ENCODE peak calls at places on chromosomes 11 and 22, in nine cellular contexts. Z, X, U, Y, L, C, R, I and F are unnamed samples.

GRCh38 chr11:844693-845644 is 2.3 kb downstream of the TSPAN4 start:
- DNase-seq in X (peak), Z (peak), Y (peak), L (peak), R (peak), U (peak), C (peak), I (no peak), F (peak)

GRCh38 chr11:47552086-47552580 is 799 bp downstream of the CELF1 start:
- DNase-seq in U (peak), C (peak), L (peak), X (no peak), Z (peak), Y (peak), R (no peak), I (peak), F (peak)

GRCh38 chr11:4041731-4042391 is 52.7 kb upstream of the RRM1 start:
- DNase-seq in I (no peak), Z (peak), Y (peak), U (no peak), L (peak), X (no peak), C (no peak), R (no peak), F (no peak)

GRCh38 chr22:44505796-44506354 is 7.8 kb upstream of the RTL6 start:
- DNase-seq in X (peak), L (no peak), C (no peak), U (no peak), R (no peak), Z (no peak), I (no peak), Y (peak), F (no peak)

GRCh38 chr11:60985991-60986915 is 14.8 kb downstream of the CD6 start:
- DNase-seq in X (no peak), Y (peak), Z (peak), U (peak), L (peak), I (peak), C (peak), R (no peak), F (peak)

GRCh38 chr22:47393191-47393590 is 630.7 kb downstream of the TBC1D22A start:
- DNase-seq in R (peak), Z (no peak), X (no peak), L (no peak), C (no peak), U (no peak), I (no peak), Y (no peak), F (no peak)

GRCh38 chr11:1435820-1436467 is 46.2 kb downstream of the BRSK2 start:
- DNase-seq in C (no peak), I (no peak), R (no peak), Z (no peak), L (peak), Y (no peak), X (no peak), U (peak), F (no peak)

GRCh38 chr11:30758012-30758411 is 171.9 kb upstream of the MPPED2 start:
- DNase-seq in U (no peak), Z (no peak), C (no peak), R (no peak), I (no peak), L (no peak), Y (no peak), X (no peak), F (no peak)

GRCh38 chr11:102886999-102887398 is 12.2 kb upstream of the MMP12 start:
- DNase-seq in I (peak), Y (peak), Z (no peak), U (no peak), C (no peak), L (no peak), R (no peak), X (no peak), F (peak)

GRCh38 chr11:2913776-2914474 is 15.3 kb downstream of the PHLDA2 start:
- DNase-seq in U (peak), L (no peak), Z (no peak), X (no peak), I (no peak), C (no peak), R (no peak), Y (no peak), F (no peak)

GRCh38 chr11:61273151-61274078 is 21.7 kb downstream of the VWCE start:
- DNase-seq in L (no peak), U (no peak), X (no peak), R (no peak), Z (no peak), I (peak), C (no peak), Y (peak), F (no peak)

GRCh38 chr11:8785998-8786397 is 103.4 kb downstream of the RPL27A start:
- DNase-seq in X (no peak), Z (no peak), R (no peak), Y (no peak), C (no peak), I (no peak), L (no peak), U (no peak), F (no peak)

GRCh38 chr11:121391914-121392313 is 60.2 kb upstream of the SORL1 start:
- DNase-seq in X (no peak), U (no peak), L (no peak), Y (peak), R (no peak), Z (no peak), I (peak), C (no peak), F (no peak)

GRCh38 chr11:64409707-64410395 is 50.9 kb downstream of the RPS6KA4 start:
- DNase-seq in L (no peak), R (no peak), C (peak), Y (no peak), X (no peak), U (no peak), I (no peak), Z (no peak), F (no peak)

GRCh38 chr11:75492181-75492820 is 33.4 kb downstream of the GDPD5 start:
- DNase-seq in X (no peak), Z (no peak), I (peak), L (peak), Y (no peak), C (peak), R (no peak), U (peak), F (no peak)

DNA sequence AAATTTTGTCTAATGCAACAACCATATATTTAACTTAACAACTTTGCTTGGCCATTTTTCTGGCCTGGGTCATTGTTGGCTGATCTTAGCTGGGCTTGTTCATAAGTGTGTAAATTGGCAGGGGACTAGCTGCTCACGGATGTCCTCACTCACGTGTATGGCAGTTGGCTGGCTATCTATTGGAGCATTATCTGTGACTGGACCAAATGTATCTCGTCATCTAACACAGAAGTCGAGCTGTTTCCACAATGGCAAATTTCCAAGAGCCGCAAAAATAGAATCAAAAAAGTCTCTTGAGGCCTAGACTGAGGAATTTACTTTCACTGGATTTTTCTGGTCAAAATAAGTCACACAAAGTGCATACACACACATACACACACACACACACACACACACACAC is 893.3 kb downstream of the FAM181B start:
- DNase-seq in C (peak), R (no peak), Z (peak), Y (peak), L (no peak), U (no peak), X (no peak), I (no peak), F (no peak)
- TF ChIP-seq CTCF in C (no peak), R (no peak), Z (no peak), Y (no peak), L (no peak), U (no peak), X (no peak), I (no peak), F (no peak)

DNA sequence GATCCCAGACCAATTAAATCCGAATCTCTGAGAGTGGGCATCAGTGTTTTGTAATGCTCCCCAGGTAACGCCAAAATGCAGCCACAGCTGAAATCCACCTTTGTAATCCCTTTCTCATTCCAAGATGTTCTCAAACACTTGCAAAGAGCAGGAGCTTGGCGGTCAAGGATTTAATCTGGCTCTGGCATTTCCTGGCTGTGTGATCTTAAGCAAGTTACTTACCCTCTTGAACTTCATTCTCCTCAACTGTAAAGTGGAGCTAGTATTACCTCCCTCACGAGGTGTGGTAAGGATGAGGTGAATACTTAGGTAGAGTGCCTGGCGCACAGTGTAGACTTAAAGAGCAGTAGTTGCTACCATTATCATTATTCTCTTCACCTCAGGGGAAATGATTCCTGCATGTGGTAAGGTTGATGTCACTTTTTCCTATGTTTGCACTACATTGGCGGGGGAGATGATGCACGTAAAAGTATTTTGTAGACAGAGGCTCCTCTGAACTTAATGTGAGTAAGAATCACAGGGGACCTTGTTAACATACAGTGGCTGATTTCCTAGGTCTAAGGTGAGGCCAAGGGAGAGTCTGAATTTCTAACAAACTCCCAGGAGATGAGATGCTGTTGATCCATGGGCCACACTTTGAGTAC is 210.4 kb upstream of the PITPNB start:
- DNase-seq in U (no peak), Y (no peak), R (no peak), X (peak), I (no peak), C (no peak), Z (peak), L (peak), F (no peak)
- H3K4me3 ChIP-seq in U (no peak), Y (no peak), R (no peak), X (no peak), I (no peak), C (no peak), Z (no peak), L (no peak), F (no peak)

DNA sequence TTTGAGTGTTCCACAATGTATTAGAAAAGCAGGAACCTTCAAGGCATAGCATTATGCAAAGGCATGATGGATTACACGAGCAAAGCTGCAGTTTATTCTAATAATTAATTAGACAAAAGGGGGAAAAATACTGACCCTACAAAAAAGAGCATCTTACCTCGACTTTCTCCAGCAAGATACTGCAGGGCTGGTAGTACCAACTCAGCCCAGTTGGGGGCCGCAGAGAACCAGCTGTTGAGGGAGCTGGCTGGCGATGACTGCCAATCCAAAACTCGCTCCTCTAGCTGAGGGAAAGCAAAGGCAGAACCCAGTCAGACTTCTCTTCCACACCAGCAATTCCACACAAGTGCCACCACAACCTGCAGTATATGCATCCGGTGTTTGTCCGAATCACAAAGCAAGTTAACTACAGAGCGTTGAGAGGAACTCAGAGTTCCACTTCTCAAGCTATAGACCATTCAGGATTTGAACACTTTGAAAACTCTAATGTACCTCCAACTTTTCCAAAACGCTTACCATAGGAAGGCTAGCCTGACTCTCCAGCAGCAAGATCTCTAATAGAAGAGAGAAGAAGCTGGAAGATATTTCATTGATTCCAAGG is 13.7 kb downstream of the NFRKB start:
- DNase-seq in I (peak), C (peak), U (peak), Z (peak), R (no peak), L (peak), Y (peak), X (no peak), F (peak)
- TF ChIP-seq CTCF in I (peak), C (peak), U (peak), Z (peak), R (peak), L (peak), Y (peak), X (peak), F (peak)

DNA sequence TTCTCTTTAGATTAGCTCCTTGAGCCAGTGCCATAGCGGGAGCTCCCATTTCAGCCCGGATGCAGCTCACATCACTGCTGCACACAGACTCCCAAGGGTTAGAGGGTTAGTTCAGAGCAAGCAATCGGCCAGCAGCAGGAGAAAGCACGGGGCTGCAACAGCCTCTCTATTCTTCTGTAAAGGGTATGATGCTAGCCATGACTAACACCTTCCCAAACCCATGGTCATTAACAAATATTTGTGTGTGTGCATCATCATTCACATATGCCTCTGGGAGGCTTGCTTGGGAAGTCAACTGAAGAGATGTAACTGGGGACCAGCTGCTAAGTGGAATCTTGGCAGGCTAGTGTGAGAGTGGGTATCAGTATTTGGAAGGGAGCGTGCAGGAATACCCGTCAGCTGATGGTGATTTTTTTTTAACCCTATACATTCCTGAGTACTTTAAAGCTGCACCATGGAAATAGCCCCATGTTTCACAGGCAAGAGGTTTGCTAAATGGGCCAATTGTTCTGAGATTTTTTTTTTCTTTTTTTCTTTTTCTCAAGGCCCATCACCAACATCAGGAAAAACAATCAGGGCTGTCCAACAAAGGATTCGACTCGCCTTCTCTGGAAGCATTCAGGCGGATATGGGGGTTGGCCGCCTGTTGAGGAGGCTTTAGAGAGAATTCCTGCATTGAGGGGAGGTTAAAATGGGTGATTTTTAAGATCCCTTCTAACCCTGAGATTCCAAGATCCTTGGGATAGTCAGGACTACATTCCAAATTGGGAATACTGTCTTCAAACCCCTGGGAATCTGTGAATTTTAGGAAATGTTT is 33.2 kb upstream of the CCDC89 start:
- DNase-seq in U (no peak), X (no peak), Z (peak), C (peak), I (peak), L (peak), Y (peak), R (peak), F (peak)
- H3K4me3 ChIP-seq in U (no peak), X (peak), Z (peak), C (no peak), I (no peak), L (no peak), Y (peak), R (no peak), F (peak)

DNA sequence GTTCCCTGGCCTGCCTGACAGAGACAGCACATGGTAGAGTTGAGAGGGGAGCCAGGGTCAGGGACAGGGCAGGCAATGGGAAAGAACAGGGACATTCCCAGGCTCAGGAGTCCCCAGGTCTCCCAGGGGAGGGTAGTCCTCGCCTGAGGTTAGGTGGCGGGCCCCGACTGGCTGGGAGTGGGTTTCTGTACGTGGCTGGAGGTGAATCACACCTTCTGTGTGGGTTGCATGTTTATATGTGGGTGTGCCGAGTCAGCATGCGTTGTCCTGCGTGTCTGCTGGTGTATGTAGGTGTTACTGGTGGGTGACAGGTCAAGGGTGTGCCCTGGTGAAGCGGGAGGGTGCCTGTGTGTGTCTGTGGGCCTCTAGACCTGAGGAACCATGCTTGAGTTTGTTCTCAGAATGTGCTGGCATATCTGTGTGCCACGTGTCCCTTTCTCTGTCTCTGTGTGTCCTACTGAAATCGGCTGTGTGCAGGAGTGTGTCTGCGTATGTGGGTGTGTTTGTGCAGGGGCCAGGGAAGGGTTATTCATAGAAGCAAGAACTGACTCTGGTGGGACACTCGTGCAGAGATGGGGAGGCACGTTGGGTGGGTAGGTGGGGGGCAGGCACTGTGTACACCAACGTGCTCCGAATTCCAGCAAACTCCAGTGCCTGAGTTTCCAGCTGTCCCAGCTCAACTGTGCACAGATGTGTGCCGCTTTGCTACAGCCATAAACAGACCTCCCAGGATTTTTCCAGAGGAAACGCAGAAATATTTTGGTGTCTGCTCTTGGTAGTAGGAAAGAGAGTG is 23.8 kb upstream of the OAF start:
- DNase-seq in X (no peak), Y (no peak), U (no peak), C (no peak), Z (no peak), L (peak), I (peak), R (no peak), F (peak)
- TF ChIP-seq CTCF in X (no peak), Y (no peak), U (no peak), C (no peak), Z (no peak), L (no peak), I (no peak), R (no peak), F (no peak)